ENCODE peak calls at places on chromosome 19, in four cellular contexts. F is KBM-7; W is stimulated activated CD4-positive, alpha-beta T cell treated with anti-CD3 and anti-CD28 coated beads, Interleukin-12 subunit alpha, Interleukin-12 subunit beta, amount 100 ng/mL, for 24 hours; Y is T1000. L is an unnamed sample.

GRCh38 chr19:46648961-46649960 is 11.7 kb downstream of the DACT3 start:
- DNase-seq in F (no peak), W (no peak), Y (no peak), L (no peak)

GRCh38 chr19:10919352-10920287 is 8.8 kb downstream of the YIPF2 start:
- DNase-seq in F (no peak), W (no peak), Y (no peak), L (no peak)

GRCh38 chr19:33872445-33873320 is 76.0 kb downstream of the KCTD15 start:
- DNase-seq in F (no peak), W (no peak), Y (no peak), L (no peak)

GRCh38 chr19:12965017-12965811 is 4.2 kb upstream of the DAND5 start:
- DNase-seq in F (peak; percentile 90), W (peak; percentile 85), Y (peak; percentile 67), L (peak; percentile 82)

GRCh38 chr19:17775245-17775927 is 19.6 kb upstream of the B3GNT3 start:
- DNase-seq in F (peak; percentile 57), W (peak; percentile 44), Y (no peak), L (no peak)

GRCh38 chr19:21851596-21852345 is 15.8 kb upstream of the ZNF43 start:
- DNase-seq in F (no peak), W (peak; percentile 88), Y (peak; percentile 86), L (peak; percentile 73)

GRCh38 chr19:15964231-15964630 is 15.4 kb downstream of the OR10H4 start:
- DNase-seq in F (no peak), W (no peak), Y (no peak), L (no peak)

GRCh38 chr19:50434525-50434924 is 1.8 kb downstream of the MYBPC2 start:
- DNase-seq in F (peak; percentile 19), W (no peak), Y (no peak), L (no peak)

GRCh38 chr19:48887861-48888612 is 10.5 kb downstream of the TULP2 start:
- DNase-seq in F (no peak), W (no peak), Y (no peak), L (no peak)

GRCh38 chr19:6279931-6280591 is at the start of gene MLLT1:
- DNase-seq in F (peak; percentile 90), W (peak; percentile 95), Y (peak; percentile 95), L (peak; percentile 97)

GRCh38 chr19:3345850-3346460 is 20.4 kb upstream of the NFIC start:
- DNase-seq in F (no peak), W (no peak), Y (no peak), L (no peak)

GRCh38 chr19:18091217-18091608 is 4.5 kb upstream of the IL12RB1 start:
- DNase-seq in F (peak; percentile 81), W (peak; percentile 78), Y (no peak), L (no peak)

GRCh38 chr19:12841094-12841493 is 2.8 kb downstream of the MAST1 start:
- DNase-seq in F (no peak), W (no peak), Y (peak; percentile 13), L (no peak)

GRCh38 chr19:38478273-38478971 is 44.9 kb downstream of the RYR1 start:
- DNase-seq in F (peak; percentile 62), W (no peak), Y (no peak), L (no peak)

GRCh38 chr19:39498262-39499081 is at the start of gene DLL3:
- DNase-seq in F (no peak), W (no peak), Y (no peak), L (no peak)